ENCODE peak calls at places on chromosomes 13 and 19, in six cellular contexts. E, Z, S, G, O and U are unnamed samples.

GRCh38 chr13:103277959-103278673 is 211.9 kb upstream of the SLC10A2 start:
- DNase-seq in E (no peak), Z (no peak), S (no peak), G (no peak), O (no peak), U (no peak)

GRCh38 chr13:106595623-106596022 is 27.7 kb upstream of the ARGLU1 start:
- DNase-seq in E (no peak), Z (no peak), S (no peak), G (no peak), O (no peak), U (no peak)

GRCh38 chr13:46369506-46370268 is 17.4 kb downstream of the RUBCNL start:
- DNase-seq in E (no peak), Z (no peak), S (no peak), G (no peak), O (no peak), U (no peak)

GRCh38 chr19:6774821-6775707 is 2.6 kb downstream of the VAV1 start:
- DNase-seq in E (no peak), Z (no peak), S (no peak), G (no peak), O (no peak), U (no peak)

GRCh38 chr13:32903720-32904119 is 112.5 kb upstream of the KL start:
- DNase-seq in E (no peak), Z (no peak), S (no peak), G (no peak), O (no peak), U (no peak)

GRCh38 chr19:15640294-15640903 is at the start of gene CYP4F3:
- DNase-seq in E (peak), Z (no peak), S (no peak), G (no peak), O (no peak), U (peak)

GRCh38 chr19:7701049-7701653 is 780 bp downstream of the FCER2 start:
- DNase-seq in E (no peak), Z (no peak), S (no peak), G (no peak), O (no peak), U (no peak)

GRCh38 chr13:30114586-30115256 is 192.6 kb downstream of the KATNAL1 start:
- DNase-seq in E (peak), Z (peak), S (peak), G (peak), O (peak), U (peak)

GRCh38 chr13:77207943-77208342 is 119.0 kb downstream of the MYCBP2 start:
- DNase-seq in E (no peak), Z (no peak), S (no peak), G (no peak), O (no peak), U (no peak)

GRCh38 chr13:109204252-109204651 is 574.8 kb downstream of the MYO16 start:
- DNase-seq in E (no peak), Z (no peak), S (no peak), G (no peak), O (no peak), U (no peak)

GRCh38 chr19:45769821-45770191 is 754 bp upstream of the SIX5 start:
- DNase-seq in E (peak), Z (peak), S (peak), G (peak), O (peak), U (no peak)

GRCh38 chr19:19900124-19900523 is 622 bp upstream of the ZNF93 start:
- DNase-seq in E (no peak), Z (no peak), S (no peak), G (no peak), O (no peak), U (no peak)

GRCh38 chr19:21256722-21257121 is 72.5 kb downstream of the ZNF708 start:
- DNase-seq in E (no peak), Z (no peak), S (no peak), G (no peak), O (no peak), U (peak)

GRCh38 chr19:40804783-40805242 is 5.8 kb downstream of the EGLN2 start:
- DNase-seq in E (peak), Z (no peak), S (no peak), G (no peak), O (no peak), U (no peak)

GRCh38 chr13:99979453-99980200 is 2.0 kb upstream of the ZIC2 start:
- DNase-seq in E (peak), Z (no peak), S (no peak), G (no peak), O (no peak), U (no peak)

GRCh38 chr19:52211203-52211602 is 21.4 kb downstream of the PPP2R1A start:
- DNase-seq in E (no peak), Z (no peak), S (no peak), G (no peak), O (no peak), U (no peak)

GRCh38 chr19:34639491-34640085 is 37.4 kb downstream of the SCGB2B2 start:
- DNase-seq in E (peak), Z (no peak), S (no peak), G (peak), O (peak), U (no peak)

GRCh38 chr13:101417043-101417406 is 717 bp upstream of the NALCN start:
- DNase-seq in E (no peak), Z (no peak), S (no peak), G (no peak), O (no peak), U (no peak)

GRCh38 chr19:2337329-2337707 is 8.8 kb downstream of the SPPL2B start:
- DNase-seq in E (no peak), Z (peak), S (peak), G (no peak), O (no peak), U (peak)

GRCh38 chr13:105799155-105799554 is 736.3 kb downstream of the EFNB2 start:
- DNase-seq in E (no peak), Z (no peak), S (no peak), G (no peak), O (no peak), U (no peak)

GRCh38 chr13:78137404-78138142 is 218.9 kb upstream of the EDNRB start:
- DNase-seq in E (no peak), Z (no peak), S (peak), G (no peak), O (no peak), U (peak)

GRCh38 chr13:79290595-79291244 is 115.3 kb downstream of the RBM26 start:
- DNase-seq in E (peak), Z (no peak), S (no peak), G (no peak), O (no peak), U (no peak)

GRCh38 chr19:14775855-14776254 is 2.5 kb downstream of the ADGRE2 start:
- DNase-seq in E (peak), Z (no peak), S (no peak), G (no peak), O (no peak), U (no peak)